ENCODE peak calls at places on chromosomes 2 and 18, in ten cellular contexts. R is WTC11, U is GM20000, D is PC-9, N is fibroblast of mammary gland, S is fibroblast of pulmonary artery, T is mesothelial cell of epicardium, F is endodermal cell, W is colonic mucosa, K is activated B cell treated with CpG ODN at 0.5 μM for 24 hours. B is an unnamed sample.

GRCh38 chr2:18585526-18585925 is 3.8 kb downstream of the NT5C1B start:
- DNase-seq in R (no peak), W (no peak), S (no peak), K (no peak), F (no peak), D (no peak), N (peak; percentile 40), U (no peak), T (no peak), B (no peak)

GRCh38 chr18:2854871-2855270 is 8.1 kb downstream of the EMILIN2 start:
- DNase-seq in R (no peak), S (peak; percentile 14), F (no peak), W (no peak), N (no peak), U (no peak), K (no peak), T (no peak), D (no peak), B (no peak)

GRCh38 chr2:233379034-233379433 is 24.7 kb downstream of the DGKD start:
- DNase-seq in K (no peak), N (no peak), R (no peak), W (no peak), F (no peak), U (no peak), S (no peak), D (no peak), T (no peak), B (no peak)

GRCh38 chr2:166926657-166927056 is 38.4 kb downstream of the XIRP2 start:
- DNase-seq in S (no peak), T (no peak), F (no peak), U (no peak), N (no peak), K (no peak), R (no peak), D (no peak), W (no peak), B (no peak)

GRCh38 chr2:98501896-98502295 is 57.2 kb downstream of the INPP4A start:
- DNase-seq in W (no peak), U (no peak), F (peak; percentile 35), R (no peak), D (no peak), S (no peak), T (no peak), K (no peak), N (no peak), B (no peak)

GRCh38 chr2:460861-461260 is 173.0 kb upstream of the ALKAL2 start:
- DNase-seq in D (no peak), R (no peak), W (no peak), N (peak; percentile 2), T (no peak), U (peak; percentile 53), F (no peak), K (no peak), S (no peak), B (peak; percentile 59)

GRCh38 chr2:177682768-177683472 is 290.3 kb downstream of the AGPS start:
- DNase-seq in U (no peak), S (no peak), N (no peak), F (no peak), R (no peak), W (no peak), T (no peak), K (no peak), D (no peak), B (no peak)

GRCh38 chr18:40222736-40223135 is 1732.3 kb upstream of the PIK3C3 start:
- DNase-seq in R (no peak), W (no peak), N (peak; percentile 12), F (no peak), U (no peak), D (no peak), S (peak; percentile 64), T (no peak), K (no peak), B (no peak)

DNA sequence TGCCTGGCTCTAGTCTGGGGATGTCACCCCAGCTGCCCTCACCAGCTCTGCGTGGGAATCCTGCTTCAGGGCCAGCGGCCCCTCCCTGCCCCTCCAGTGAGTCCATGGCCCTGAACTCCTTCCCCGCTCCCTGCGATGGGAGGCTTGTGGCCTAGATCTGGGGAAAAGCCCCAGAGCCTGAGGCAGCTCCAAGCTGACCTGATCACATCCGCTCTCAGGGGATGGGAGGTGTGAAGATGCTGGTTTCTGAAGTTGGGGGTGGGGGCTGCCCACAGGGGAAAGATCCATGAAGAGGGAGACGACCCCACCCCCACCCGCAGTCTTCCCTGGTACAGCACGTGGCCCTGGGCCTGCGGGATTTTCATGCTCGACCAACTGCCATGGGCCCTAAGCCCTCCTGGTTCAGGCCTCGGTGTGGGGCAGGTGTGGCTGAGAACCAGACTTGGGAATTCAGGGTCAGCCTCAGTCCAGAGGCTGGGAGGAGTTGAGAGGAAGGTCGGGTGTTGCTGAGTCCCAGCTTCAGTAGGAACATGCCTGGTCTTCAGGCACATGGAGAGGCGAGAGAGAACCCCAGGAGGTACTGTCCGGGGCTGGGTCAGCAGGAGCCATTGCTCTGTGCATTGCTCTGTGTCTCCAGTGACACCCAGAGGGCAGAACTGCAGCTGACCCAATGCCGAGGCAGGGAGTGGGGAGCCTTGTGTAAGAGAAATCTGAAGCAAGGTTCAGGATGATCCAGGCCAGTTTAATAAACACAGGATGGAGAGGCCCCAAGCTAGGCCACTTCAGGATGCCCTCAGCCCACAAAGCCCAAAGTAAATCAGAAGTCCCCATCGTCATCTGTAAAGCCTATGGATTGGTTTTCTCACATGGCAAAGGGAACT is 115.1 kb downstream of the CAPN13 start:
- DNase-seq in D (no peak), W (no peak), T (peak; percentile 33), K (no peak), R (no peak), S (peak; percentile 21), N (peak; percentile 38), F (peak; percentile 60), U (no peak), B (peak; percentile 48)
- TF ChIP-seq CTCF in D (no peak), W (no peak), T (no peak), K (no peak), R (no peak), S (peak; percentile 8), N (peak; percentile 39), F (peak; percentile 51), U (peak; percentile 3), B (peak; percentile 34)

GRCh38 chr2:30710016-30710415 is 97.2 kb downstream of the CAPN13 start:
- DNase-seq in N (no peak), K (no peak), T (no peak), R (no peak), D (no peak), F (no peak), S (no peak), W (no peak), U (no peak), B (no peak)

GRCh38 chr2:30707304-30707903 is 99.8 kb downstream of the CAPN13 start:
- DNase-seq in W (no peak), T (no peak), R (no peak), U (no peak), N (no peak), K (no peak), F (no peak), S (no peak), D (no peak), B (no peak)

GRCh38 chr2:30710461-30710860 is 96.8 kb downstream of the CAPN13 start:
- DNase-seq in N (no peak), T (peak; percentile 6), K (no peak), W (no peak), D (no peak), F (no peak), U (no peak), R (no peak), S (no peak), B (no peak)

GRCh38 chr2:30709516-30709915 is 97.7 kb downstream of the CAPN13 start:
- DNase-seq in T (no peak), N (no peak), U (no peak), W (no peak), K (no peak), S (no peak), F (no peak), R (no peak), D (no peak), B (no peak)

DNA sequence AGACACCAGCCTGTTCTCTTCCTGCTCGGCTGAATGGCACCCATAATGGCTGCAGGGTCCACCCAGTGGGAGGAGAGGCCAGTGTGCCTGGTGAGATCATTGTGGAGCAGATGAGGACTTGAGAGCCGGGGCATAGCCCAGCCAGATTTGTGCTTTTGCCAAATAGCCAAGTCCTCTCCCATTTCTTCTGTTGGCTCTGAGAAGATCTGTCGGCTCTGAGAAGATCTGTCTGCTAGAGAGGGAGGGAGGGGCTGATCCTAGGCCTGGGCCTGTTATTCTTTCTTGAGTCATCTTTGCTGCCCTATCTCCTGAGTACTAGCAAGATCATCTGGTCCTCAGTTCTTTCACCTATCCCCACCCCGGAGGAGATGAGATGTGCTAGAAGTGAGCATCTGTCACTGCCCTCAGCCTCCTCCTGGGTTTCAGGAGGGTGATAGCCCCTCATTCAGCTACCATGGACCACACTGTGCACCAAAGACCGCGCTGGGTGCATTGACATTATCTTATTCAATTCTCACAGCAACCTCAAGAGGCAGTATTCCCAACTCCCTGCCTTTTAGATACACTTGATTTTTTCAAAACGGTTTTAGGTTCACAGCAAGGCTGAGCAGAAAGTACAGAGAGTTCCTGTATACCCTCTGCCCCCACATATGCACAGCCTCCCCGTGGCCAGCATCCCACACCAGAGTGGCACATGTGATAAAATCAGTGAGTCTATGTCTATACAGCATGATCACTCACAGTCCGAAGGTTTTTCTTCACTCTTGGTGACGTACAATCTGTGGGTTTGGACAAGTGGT is 98.6 kb downstream of the CAPN13 start:
- DNase-seq in D (no peak), S (peak; percentile 29), T (no peak), U (no peak), N (peak; percentile 54), R (no peak), F (no peak), W (peak; percentile 29), K (no peak), B (no peak)
- TF ChIP-seq CTCF in D (peak; percentile 55), S (peak; percentile 50), T (peak; percentile 56), U (no peak), N (peak; percentile 45), R (peak; percentile 12), F (peak; percentile 63), W (no peak), K (no peak), B (peak; percentile 8)

DNA sequence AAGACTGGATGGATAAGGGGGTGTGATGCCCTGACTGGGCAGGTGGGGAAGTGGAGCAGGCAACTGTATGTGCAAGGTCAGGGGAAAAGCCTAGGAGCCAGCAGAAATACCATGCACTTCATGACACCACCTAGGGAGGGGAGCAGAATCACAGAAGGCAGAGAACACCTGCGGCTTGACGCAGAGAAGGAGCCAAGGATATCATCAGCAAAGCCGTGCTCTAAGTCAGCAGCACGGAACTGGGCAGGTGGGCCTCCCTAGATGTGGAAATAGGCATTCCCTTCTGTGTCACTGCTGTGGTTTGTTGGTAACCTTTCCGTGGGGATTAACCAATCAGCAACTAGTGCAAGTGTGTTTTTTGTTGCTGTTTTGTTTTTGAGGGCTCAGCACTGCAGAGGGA is 41.3 kb downstream of the HDLBP start:
- DNase-seq in R (no peak), K (no peak), T (no peak), N (no peak), S (no peak), F (peak; percentile 63), D (no peak), U (no peak), W (no peak), B (no peak)
- TF ChIP-seq CTCF in R (no peak), K (no peak), T (no peak), N (no peak), S (no peak), F (no peak), D (no peak), U (no peak), W (no peak), B (no peak)

DNA sequence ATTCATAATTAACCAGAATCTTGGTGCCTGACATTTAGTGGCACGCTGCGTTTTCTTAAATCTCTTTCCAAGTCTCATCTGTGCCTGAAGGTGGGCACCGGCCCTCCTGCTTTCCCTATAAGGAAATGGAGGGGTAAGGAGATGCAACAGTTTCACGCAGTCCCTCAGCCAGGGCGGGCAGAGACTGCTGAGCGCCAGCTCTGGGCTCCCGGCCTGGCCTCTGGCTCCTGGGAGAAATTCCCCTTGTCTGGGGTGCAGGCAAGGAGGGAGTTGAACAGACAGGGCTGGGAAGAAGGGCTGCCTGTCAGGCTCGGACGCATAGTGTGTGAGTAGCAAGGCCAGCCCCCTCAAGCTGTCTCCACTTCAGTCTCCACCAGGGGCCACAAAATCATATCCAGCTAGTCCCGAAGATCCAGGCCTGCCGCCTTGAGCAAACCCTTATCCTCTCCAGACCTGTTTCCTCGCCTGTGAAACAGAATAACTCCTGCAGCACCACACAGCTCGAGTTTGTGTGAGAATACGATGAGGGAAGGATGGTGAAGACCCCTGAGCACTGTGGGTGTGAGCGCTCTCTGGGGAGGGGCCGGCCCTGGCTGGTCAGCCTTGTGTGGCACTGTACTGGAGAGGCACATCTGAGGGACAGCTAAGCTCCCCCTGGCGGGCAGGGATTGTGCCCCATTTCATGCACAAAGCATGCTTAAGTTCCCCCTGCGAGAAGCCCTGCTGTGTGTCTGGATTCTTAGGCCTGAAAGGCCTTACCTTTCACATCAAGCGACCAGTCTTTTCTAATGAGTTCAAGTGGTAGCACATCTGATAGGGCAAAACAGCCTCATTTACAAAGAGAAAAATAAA is 33.8 kb downstream of the SDC1 start:
- DNase-seq in K (no peak), N (peak; percentile 10), R (no peak), S (peak; percentile 42), W (peak; percentile 86), U (no peak), T (no peak), D (peak; percentile 64), F (peak; percentile 90), B (no peak)
- TF ChIP-seq CTCF in K (no peak), N (no peak), R (no peak), S (peak; percentile 35), W (no peak), U (peak; percentile 22), T (no peak), D (peak; percentile 83), F (peak; percentile 70), B (no peak)